ENCODE peak calls at places on chromosome 4, in five cellular contexts. One of them, this sample, is unnamed.

GRCh38 chr4:104490770-104491395 is 3.8 kb downstream of the CXXC4 start:
- DNase-seq in A549: peak
- DNase-seq in GM12878: no peak
- DNase-seq in K562: peak
- DNase-seq in HepG2: peak
- DNase-seq in this sample: peak

GRCh38 chr4:46124773-46125172 is 919 bp upstream of the GABRG1 start:
- DNase-seq in HepG2: no peak
- DNase-seq in GM12878: no peak
- DNase-seq in K562: peak
- DNase-seq in A549: no peak
- DNase-seq in this sample: peak

GRCh38 chr4:81335221-81335912 is 120.3 kb upstream of the PRKG2 start:
- DNase-seq in GM12878: no peak
- DNase-seq in A549: no peak
- DNase-seq in HepG2: no peak
- DNase-seq in K562: no peak
- DNase-seq in this sample: no peak

GRCh38 chr4:7960017-7960789 is 20.5 kb upstream of the AFAP1 start:
- DNase-seq in HepG2: no peak
- DNase-seq in GM12878: no peak
- DNase-seq in K562: no peak
- DNase-seq in A549: no peak
- DNase-seq in this sample: no peak

GRCh38 chr4:186017801-186018200 is 51.2 kb upstream of the TLR3 start:
- DNase-seq in HepG2: no peak
- DNase-seq in A549: no peak
- DNase-seq in GM12878: no peak
- DNase-seq in K562: no peak
- DNase-seq in this sample: no peak

GRCh38 chr4:185229021-185229818 is 19.8 kb downstream of the SNX25 start:
- DNase-seq in HepG2: no peak
- DNase-seq in K562: no peak
- DNase-seq in A549: no peak
- DNase-seq in GM12878: no peak
- DNase-seq in this sample: no peak

GRCh38 chr4:7812191-7812860 is 127.3 kb downstream of the AFAP1 start:
- DNase-seq in GM12878: no peak
- DNase-seq in A549: no peak
- DNase-seq in HepG2: no peak
- DNase-seq in K562: no peak
- DNase-seq in this sample: no peak

GRCh38 chr4:145525291-145525740 is 43.7 kb downstream of the SMAD1 start:
- DNase-seq in K562: no peak
- DNase-seq in A549: no peak
- DNase-seq in GM12878: no peak
- DNase-seq in HepG2: no peak
- DNase-seq in this sample: no peak

GRCh38 chr4:45662996-45663395 is 460.9 kb downstream of the GABRG1 start:
- DNase-seq in A549: no peak
- DNase-seq in GM12878: no peak
- DNase-seq in K562: no peak
- DNase-seq in HepG2: no peak
- DNase-seq in this sample: peak

GRCh38 chr4:124262211-124263179 is 450.0 kb downstream of the ANKRD50 start:
- DNase-seq in GM12878: peak
- DNase-seq in HepG2: peak
- DNase-seq in A549: peak
- DNase-seq in K562: peak
- DNase-seq in this sample: peak

GRCh38 chr4:13365195-13365594 is 118.9 kb downstream of the RAB28 start:
- DNase-seq in K562: no peak
- DNase-seq in GM12878: no peak
- DNase-seq in HepG2: no peak
- DNase-seq in A549: no peak
- DNase-seq in this sample: no peak

GRCh38 chr4:184330008-184330400 is 112.3 kb upstream of the ENPP6 start:
- DNase-seq in GM12878: peak
- DNase-seq in HepG2: no peak
- DNase-seq in A549: no peak
- DNase-seq in K562: no peak
- DNase-seq in this sample: no peak

GRCh38 chr4:102694791-102695190 is 66.0 kb downstream of the MANBA start:
- DNase-seq in A549: no peak
- DNase-seq in K562: no peak
- DNase-seq in GM12878: no peak
- DNase-seq in HepG2: no peak
- DNase-seq in this sample: no peak

GRCh38 chr4:105634402-105634801 is 74.1 kb downstream of the INTS12 start:
- DNase-seq in A549: no peak
- DNase-seq in K562: no peak
- DNase-seq in HepG2: no peak
- DNase-seq in GM12878: no peak
- DNase-seq in this sample: no peak

GRCh38 chr4:103429283-103429682 is 231.1 kb upstream of the CENPE start:
- DNase-seq in K562: peak
- DNase-seq in A549: no peak
- DNase-seq in GM12878: no peak
- DNase-seq in HepG2: peak
- DNase-seq in this sample: peak

GRCh38 chr4:1356181-1356998 is 9.4 kb downstream of the UVSSA start:
- DNase-seq in K562: peak
- DNase-seq in A549: peak
- DNase-seq in GM12878: no peak
- DNase-seq in HepG2: peak
- DNase-seq in this sample: peak

GRCh38 chr4:25759101-25759500 is 103.5 kb downstream of the SLC34A2 start:
- DNase-seq in K562: no peak
- DNase-seq in HepG2: no peak
- DNase-seq in GM12878: no peak
- DNase-seq in A549: no peak
- DNase-seq in this sample: no peak

GRCh38 chr4:148866666-148867065 is 424.5 kb upstream of the NR3C2 start:
- DNase-seq in HepG2: no peak
- DNase-seq in K562: no peak
- DNase-seq in A549: no peak
- DNase-seq in GM12878: no peak
- DNase-seq in this sample: no peak

GRCh38 chr4:113355550-113356371 is 306.3 kb downstream of the ANK2 start:
- DNase-seq in K562: peak
- DNase-seq in GM12878: peak
- DNase-seq in A549: no peak
- DNase-seq in HepG2: no peak
- DNase-seq in this sample: no peak

GRCh38 chr4:8123389-8123788 is 35.2 kb downstream of the ABLIM2 start:
- DNase-seq in GM12878: no peak
- DNase-seq in K562: no peak
- DNase-seq in HepG2: no peak
- DNase-seq in A549: no peak
- DNase-seq in this sample: no peak

DNA sequence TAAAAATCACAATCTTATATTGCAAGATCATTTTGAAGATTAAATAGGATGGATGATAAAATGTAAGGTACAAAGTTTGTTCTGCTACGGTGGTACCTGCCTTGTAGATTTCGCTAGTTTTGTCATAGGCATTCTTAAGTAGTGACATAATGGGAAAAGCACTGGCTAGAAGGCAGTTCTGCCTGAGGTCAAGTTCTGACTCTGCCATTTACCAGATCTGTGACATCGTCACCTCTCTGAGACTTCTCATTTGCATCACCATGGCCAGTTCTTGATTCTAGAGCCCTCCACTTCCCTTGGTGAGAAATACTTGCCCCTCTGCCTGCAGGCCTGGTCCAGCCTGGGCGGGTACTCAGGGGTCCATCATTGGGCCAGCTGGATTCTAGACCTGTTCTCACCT is 85.2 kb downstream of the HS3ST1 start:
- DNase-seq in GM12878: no peak
- DNase-seq in HepG2: no peak
- DNase-seq in A549: no peak
- DNase-seq in K562: no peak
- DNase-seq in this sample: peak
- TF ChIP-seq JUNB in GM12878: no peak
- TF ChIP-seq JUNB in HepG2: no peak
- TF ChIP-seq JUNB in A549: no peak
- TF ChIP-seq JUNB in K562: no peak
- TF ChIP-seq JUNB in this sample: no peak

GRCh38 chr4:82428526-82428968 is 1.7 kb downstream of the HNRNPDL start:
- DNase-seq in K562: no peak
- DNase-seq in A549: no peak
- DNase-seq in HepG2: no peak
- DNase-seq in GM12878: no peak
- DNase-seq in this sample: no peak
- H3K27ac ChIP-seq in K562: peak
- H3K27ac ChIP-seq in A549: peak
- H3K27ac ChIP-seq in HepG2: peak
- H3K27ac ChIP-seq in GM12878: peak
- H3K27ac ChIP-seq in this sample: no peak

GRCh38 chr4:150867148-150867547 is 147.9 kb downstream of the LRBA start:
- DNase-seq in K562: peak
- DNase-seq in A549: peak
- DNase-seq in GM12878: peak
- DNase-seq in HepG2: peak
- DNase-seq in this sample: peak
- H3K4me2 ChIP-seq in K562: no peak
- H3K4me2 ChIP-seq in A549: peak
- H3K4me2 ChIP-seq in GM12878: no peak
- H3K4me2 ChIP-seq in HepG2: no peak
- H3K4me2 ChIP-seq in this sample: no peak

DNA sequence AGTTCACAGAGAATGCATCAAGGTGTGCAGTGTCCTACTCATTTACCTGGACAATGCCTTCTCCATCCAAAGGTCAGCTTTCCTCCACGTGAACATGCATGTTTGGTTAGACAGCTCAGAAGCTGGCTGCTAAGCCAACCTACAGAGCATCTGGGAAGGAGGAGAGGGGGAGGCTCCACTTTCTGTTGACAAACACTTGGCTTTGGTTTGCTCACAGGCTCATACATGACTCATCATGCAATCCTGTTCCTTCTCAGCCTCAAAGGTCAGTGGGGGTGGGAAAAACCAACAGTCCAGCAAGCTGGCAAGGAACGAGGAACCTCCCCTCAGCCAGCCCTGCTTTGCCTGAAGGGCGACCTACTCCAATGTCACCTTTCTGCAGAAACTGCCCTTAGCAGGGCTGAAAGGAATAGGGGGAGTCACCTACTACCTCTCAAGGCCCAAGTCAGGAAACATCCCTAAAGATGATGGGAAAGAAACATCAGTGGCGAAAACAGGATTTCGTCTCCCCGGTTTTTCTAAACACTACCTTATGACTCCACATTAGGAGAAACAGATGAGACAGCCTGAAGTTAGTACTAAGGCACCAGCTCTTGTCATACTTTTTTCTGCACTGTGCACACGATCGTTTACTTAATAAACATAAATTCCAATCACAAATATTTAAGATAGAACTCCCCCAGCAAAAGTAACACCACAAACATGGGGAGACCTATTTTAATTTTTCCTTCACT is 37.9 kb downstream of the RELL1 start:
- DNase-seq in K562: peak
- DNase-seq in GM12878: no peak
- DNase-seq in HepG2: peak
- DNase-seq in A549: peak
- DNase-seq in this sample: no peak
- TF ChIP-seq JUNB in K562: no peak
- TF ChIP-seq JUNB in GM12878: no peak
- TF ChIP-seq JUNB in HepG2: peak
- TF ChIP-seq JUNB in A549: peak
- TF ChIP-seq JUNB in this sample: no peak

GRCh38 chr4:126937342-126937741 is 695.4 kb upstream of the INTU start:
- DNase-seq in GM12878: no peak
- DNase-seq in A549: no peak
- DNase-seq in K562: no peak
- DNase-seq in HepG2: no peak
- DNase-seq in this sample: no peak

GRCh38 chr4:126938023-126938422 is 694.7 kb upstream of the INTU start:
- DNase-seq in A549: no peak
- DNase-seq in GM12878: no peak
- DNase-seq in HepG2: no peak
- DNase-seq in K562: no peak
- DNase-seq in this sample: no peak

GRCh38 chr4:126935784-126936183 is 697.0 kb upstream of the INTU start:
- DNase-seq in GM12878: no peak
- DNase-seq in K562: no peak
- DNase-seq in A549: no peak
- DNase-seq in HepG2: no peak
- DNase-seq in this sample: no peak

GRCh38 chr4:126939401-126939800 is 693.4 kb upstream of the INTU start:
- DNase-seq in GM12878: no peak
- DNase-seq in K562: no peak
- DNase-seq in HepG2: no peak
- DNase-seq in A549: no peak
- DNase-seq in this sample: no peak
- H3K27ac ChIP-seq in GM12878: no peak
- H3K27ac ChIP-seq in K562: no peak
- H3K27ac ChIP-seq in HepG2: no peak
- H3K27ac ChIP-seq in A549: no peak
- H3K27ac ChIP-seq in this sample: no peak

GRCh38 chr4:73208376-73208775 is 50.2 kb downstream of the ANKRD17 start:
- DNase-seq in GM12878: no peak
- DNase-seq in A549: no peak
- DNase-seq in HepG2: no peak
- DNase-seq in K562: no peak
- DNase-seq in this sample: no peak

GRCh38 chr4:73213917-73214663 is 44.5 kb downstream of the ANKRD17 start:
- DNase-seq in HepG2: no peak
- DNase-seq in A549: no peak
- DNase-seq in K562: no peak
- DNase-seq in GM12878: no peak
- DNase-seq in this sample: no peak

GRCh38 chr4:73211968-73212367 is 46.6 kb downstream of the ANKRD17 start:
- DNase-seq in HepG2: no peak
- DNase-seq in A549: no peak
- DNase-seq in K562: no peak
- DNase-seq in GM12878: no peak
- DNase-seq in this sample: no peak

GRCh38 chr4:73212982-73213730 is 45.4 kb downstream of the ANKRD17 start:
- DNase-seq in K562: no peak
- DNase-seq in GM12878: no peak
- DNase-seq in HepG2: no peak
- DNase-seq in A549: no peak
- DNase-seq in this sample: no peak
- H3K4me2 ChIP-seq in K562: no peak
- H3K4me2 ChIP-seq in GM12878: no peak
- H3K4me2 ChIP-seq in HepG2: no peak
- H3K4me2 ChIP-seq in A549: no peak
- H3K4me2 ChIP-seq in this sample: no peak

GRCh38 chr4:67087897-67088296 is 457.4 kb downstream of the CENPC start:
- DNase-seq in A549: no peak
- DNase-seq in K562: peak
- DNase-seq in HepG2: peak
- DNase-seq in GM12878: no peak
- DNase-seq in this sample: peak
- TF ChIP-seq JUNB in A549: no peak
- TF ChIP-seq JUNB in K562: no peak
- TF ChIP-seq JUNB in HepG2: no peak
- TF ChIP-seq JUNB in GM12878: no peak
- TF ChIP-seq JUNB in this sample: no peak

GRCh38 chr4:150888625-150889024 is 126.5 kb downstream of the LRBA start:
- DNase-seq in HepG2: no peak
- DNase-seq in K562: no peak
- DNase-seq in A549: no peak
- DNase-seq in GM12878: no peak
- DNase-seq in this sample: no peak
- H3K27ac ChIP-seq in HepG2: no peak
- H3K27ac ChIP-seq in K562: no peak
- H3K27ac ChIP-seq in A549: no peak
- H3K27ac ChIP-seq in GM12878: no peak
- H3K27ac ChIP-seq in this sample: no peak